ENCODE peak calls at places on chromosomes 2 and 18, in nine cellular contexts. D is mesendoderm, R is cardiac septum, P is COR-L47, C is right lobe of liver, Q is aorta, O is ELR, L is Right ventricle myocardium superior, G is NCI-H1930. U is an unnamed sample.

GRCh38 chr2:117693166-117693565 is 121.3 kb upstream of the DDX18 start:
- DNase-seq in L (no peak), Q (no peak), C (no peak), D (no peak), R (no peak), G (peak; percentile 28), O (no peak), P (no peak), U (no peak)

GRCh38 chr18:32470136-32470712 is 458 bp downstream of the GAREM1 start:
- DNase-seq in R (no peak), D (peak; percentile 40), L (peak; percentile 65), P (peak; percentile 46), O (no peak), Q (peak; percentile 57), G (no peak), C (peak; percentile 70), U (peak; percentile 75)

GRCh38 chr18:22098563-22098989 is 70.8 kb upstream of the GATA6 start:
- DNase-seq in R (no peak), L (no peak), C (no peak), Q (no peak), G (no peak), D (no peak), P (no peak), O (no peak), U (no peak)

GRCh38 chr2:238158018-238158806 is 558 bp upstream of the ERFE start:
- DNase-seq in Q (peak; percentile 43), G (no peak), D (no peak), P (no peak), L (peak; percentile 38), C (peak; percentile 45), R (no peak), O (no peak), U (no peak)

GRCh38 chr2:43132523-43133301 is 93.7 kb downstream of the ZFP36L2 start:
- DNase-seq in G (no peak), L (peak; percentile 53), C (no peak), R (no peak), Q (no peak), P (no peak), O (no peak), D (no peak), U (no peak)

GRCh38 chr2:43193996-43194869 is 32.2 kb downstream of the ZFP36L2 start:
- DNase-seq in D (peak; percentile 48), P (no peak), O (no peak), G (no peak), R (no peak), C (peak; percentile 90), Q (no peak), L (no peak), U (no peak)

GRCh38 chr2:73282924-73283544 is 1.2 kb downstream of the FBXO41 start:
- DNase-seq in R (no peak), C (no peak), D (no peak), G (no peak), P (no peak), Q (no peak), O (no peak), L (no peak), U (peak; percentile 63)

GRCh38 chr18:32469190-32469611 is 1.5 kb downstream of the GAREM1 start:
- DNase-seq in Q (peak; percentile 46), R (no peak), P (peak; percentile 38), D (peak; percentile 52), C (peak; percentile 71), L (peak; percentile 61), O (peak; percentile 0), G (no peak), U (peak; percentile 74)

GRCh38 chr2:150295544-150295943 is 191.9 kb downstream of the RND3 start:
- DNase-seq in P (no peak), R (no peak), G (no peak), C (no peak), D (no peak), O (no peak), Q (no peak), L (no peak), U (no peak)

GRCh38 chr2:28539095-28539494 is 43.2 kb downstream of the PLB1 start:
- DNase-seq in P (no peak), Q (no peak), R (no peak), L (no peak), C (no peak), G (no peak), D (no peak), O (no peak), U (no peak)

GRCh38 chr2:201127570-201127969 is 11.6 kb downstream of the CFLAR start:
- DNase-seq in Q (peak; percentile 60), G (no peak), O (peak; percentile 72), R (no peak), P (no peak), C (no peak), D (no peak), L (no peak), U (no peak)

GRCh38 chr2:181949047-181949446 is 36.6 kb upstream of the PPP1R1C start:
- DNase-seq in P (no peak), R (no peak), C (no peak), Q (no peak), D (no peak), L (no peak), G (no peak), O (peak; percentile 36), U (no peak)

GRCh38 chr18:13035249-13035914 is 44.2 kb downstream of the CEP192 start:
- DNase-seq in R (no peak), Q (no peak), D (no peak), G (no peak), O (peak; percentile 18), L (no peak), P (no peak), C (no peak), U (no peak)

GRCh38 chr18:48306838-48307237 is 102.3 kb downstream of the ZBTB7C start:
- DNase-seq in L (no peak), D (no peak), R (peak; percentile 19), O (no peak), G (no peak), C (no peak), Q (no peak), P (no peak), U (no peak)

U was measured in coronary artery.